ENCODE peak calls at places on chromosomes 1 and 21, in eight cellular contexts. One of them, this sample, is unnamed.

GRCh38 chr1:26336477-26337205 is 17.3 kb downstream of the CRYBG2 start:
- DNase-seq in mesothelial cell of epicardium: peak
- DNase-seq in AG08395: peak
- DNase-seq in CD4-positive, alpha-beta T cell: peak
- DNase-seq in psoas muscle: peak
- DNase-seq in upper lobe of right lung: peak
- DNase-seq in stimulated activated CD8-positive, alpha-beta memory T cell treated with anti-CD3 and anti-CD28 coated beads, Interleukin-7, amount 100 ng/mL, for 1 hour: peak
- DNase-seq in left lung: peak
- DNase-seq in this sample: peak

GRCh38 chr1:152110365-152110859 is 4.8 kb downstream of the TCHH start:
- DNase-seq in mesothelial cell of epicardium: no peak
- DNase-seq in AG08395: peak
- DNase-seq in CD4-positive, alpha-beta T cell: no peak
- DNase-seq in psoas muscle: peak
- DNase-seq in upper lobe of right lung: peak
- DNase-seq in stimulated activated CD8-positive, alpha-beta memory T cell treated with anti-CD3 and anti-CD28 coated beads, Interleukin-7, amount 100 ng/mL, for 1 hour: no peak
- DNase-seq in left lung: peak
- DNase-seq in this sample: no peak

GRCh38 chr21:42158846-42159245 is 60.1 kb upstream of the ABCG1 start:
- DNase-seq in mesothelial cell of epicardium: no peak
- DNase-seq in AG08395: no peak
- DNase-seq in CD4-positive, alpha-beta T cell: no peak
- DNase-seq in psoas muscle: no peak
- DNase-seq in upper lobe of right lung: peak
- DNase-seq in stimulated activated CD8-positive, alpha-beta memory T cell treated with anti-CD3 and anti-CD28 coated beads, Interleukin-7, amount 100 ng/mL, for 1 hour: no peak
- DNase-seq in left lung: peak
- DNase-seq in this sample: no peak

GRCh38 chr1:199690520-199690919 is 337.0 kb upstream of the NR5A2 start:
- DNase-seq in mesothelial cell of epicardium: no peak
- DNase-seq in AG08395: no peak
- DNase-seq in CD4-positive, alpha-beta T cell: no peak
- DNase-seq in psoas muscle: no peak
- DNase-seq in upper lobe of right lung: no peak
- DNase-seq in stimulated activated CD8-positive, alpha-beta memory T cell treated with anti-CD3 and anti-CD28 coated beads, Interleukin-7, amount 100 ng/mL, for 1 hour: no peak
- DNase-seq in left lung: no peak
- DNase-seq in this sample: no peak

GRCh38 chr1:50851034-50851433 is 109.0 kb downstream of the FAF1 start:
- DNase-seq in mesothelial cell of epicardium: no peak
- DNase-seq in AG08395: no peak
- DNase-seq in CD4-positive, alpha-beta T cell: no peak
- DNase-seq in psoas muscle: no peak
- DNase-seq in upper lobe of right lung: no peak
- DNase-seq in stimulated activated CD8-positive, alpha-beta memory T cell treated with anti-CD3 and anti-CD28 coated beads, Interleukin-7, amount 100 ng/mL, for 1 hour: no peak
- DNase-seq in left lung: no peak
- DNase-seq in this sample: no peak

GRCh38 chr1:186828612-186829542 is at the start of gene PLA2G4A:
- DNase-seq in mesothelial cell of epicardium: no peak
- DNase-seq in AG08395: peak
- DNase-seq in CD4-positive, alpha-beta T cell: no peak
- DNase-seq in psoas muscle: no peak
- DNase-seq in upper lobe of right lung: peak
- DNase-seq in stimulated activated CD8-positive, alpha-beta memory T cell treated with anti-CD3 and anti-CD28 coated beads, Interleukin-7, amount 100 ng/mL, for 1 hour: no peak
- DNase-seq in left lung: peak
- DNase-seq in this sample: peak

GRCh38 chr1:162297208-162297607 is 79.4 kb downstream of the SPATA46 start:
- DNase-seq in mesothelial cell of epicardium: no peak
- DNase-seq in AG08395: no peak
- DNase-seq in CD4-positive, alpha-beta T cell: no peak
- DNase-seq in psoas muscle: no peak
- DNase-seq in upper lobe of right lung: no peak
- DNase-seq in stimulated activated CD8-positive, alpha-beta memory T cell treated with anti-CD3 and anti-CD28 coated beads, Interleukin-7, amount 100 ng/mL, for 1 hour: no peak
- DNase-seq in left lung: no peak
- DNase-seq in this sample: no peak

GRCh38 chr1:155278689-155279160 is 1.5 kb downstream of the HCN3 start:
- DNase-seq in mesothelial cell of epicardium: no peak
- DNase-seq in AG08395: no peak
- DNase-seq in CD4-positive, alpha-beta T cell: no peak
- DNase-seq in psoas muscle: no peak
- DNase-seq in upper lobe of right lung: no peak
- DNase-seq in stimulated activated CD8-positive, alpha-beta memory T cell treated with anti-CD3 and anti-CD28 coated beads, Interleukin-7, amount 100 ng/mL, for 1 hour: no peak
- DNase-seq in left lung: no peak
- DNase-seq in this sample: no peak

GRCh38 chr1:108817016-108817415 is 39.9 kb downstream of the AKNAD1 start:
- DNase-seq in mesothelial cell of epicardium: no peak
- DNase-seq in AG08395: peak
- DNase-seq in CD4-positive, alpha-beta T cell: no peak
- DNase-seq in psoas muscle: peak
- DNase-seq in upper lobe of right lung: no peak
- DNase-seq in stimulated activated CD8-positive, alpha-beta memory T cell treated with anti-CD3 and anti-CD28 coated beads, Interleukin-7, amount 100 ng/mL, for 1 hour: no peak
- DNase-seq in left lung: no peak
- DNase-seq in this sample: peak

GRCh38 chr1:66521736-66522365 is 12.1 kb upstream of the SGIP1 start:
- DNase-seq in mesothelial cell of epicardium: no peak
- DNase-seq in AG08395: peak
- DNase-seq in CD4-positive, alpha-beta T cell: no peak
- DNase-seq in psoas muscle: no peak
- DNase-seq in upper lobe of right lung: no peak
- DNase-seq in stimulated activated CD8-positive, alpha-beta memory T cell treated with anti-CD3 and anti-CD28 coated beads, Interleukin-7, amount 100 ng/mL, for 1 hour: no peak
- DNase-seq in left lung: no peak
- DNase-seq in this sample: no peak

GRCh38 chr1:88800382-88801051 is 90.8 kb downstream of the GTF2B start:
- DNase-seq in mesothelial cell of epicardium: no peak
- DNase-seq in AG08395: peak
- DNase-seq in CD4-positive, alpha-beta T cell: peak
- DNase-seq in psoas muscle: no peak
- DNase-seq in upper lobe of right lung: no peak
- DNase-seq in stimulated activated CD8-positive, alpha-beta memory T cell treated with anti-CD3 and anti-CD28 coated beads, Interleukin-7, amount 100 ng/mL, for 1 hour: no peak
- DNase-seq in left lung: no peak
- DNase-seq in this sample: no peak

GRCh38 chr1:183506561-183506960 is 34.3 kb downstream of the SMG7 start:
- DNase-seq in mesothelial cell of epicardium: no peak
- DNase-seq in AG08395: peak
- DNase-seq in CD4-positive, alpha-beta T cell: no peak
- DNase-seq in psoas muscle: no peak
- DNase-seq in upper lobe of right lung: no peak
- DNase-seq in stimulated activated CD8-positive, alpha-beta memory T cell treated with anti-CD3 and anti-CD28 coated beads, Interleukin-7, amount 100 ng/mL, for 1 hour: no peak
- DNase-seq in left lung: no peak
- DNase-seq in this sample: no peak

GRCh38 chr1:161230762-161231161 is 4.9 kb downstream of the TOMM40L start:
- DNase-seq in mesothelial cell of epicardium: no peak
- DNase-seq in AG08395: no peak
- DNase-seq in CD4-positive, alpha-beta T cell: no peak
- DNase-seq in psoas muscle: no peak
- DNase-seq in upper lobe of right lung: no peak
- DNase-seq in stimulated activated CD8-positive, alpha-beta memory T cell treated with anti-CD3 and anti-CD28 coated beads, Interleukin-7, amount 100 ng/mL, for 1 hour: no peak
- DNase-seq in left lung: no peak
- DNase-seq in this sample: no peak

GRCh38 chr1:12556368-12556930 is 61.6 kb downstream of the DHRS3 start:
- DNase-seq in mesothelial cell of epicardium: no peak
- DNase-seq in AG08395: peak
- DNase-seq in CD4-positive, alpha-beta T cell: no peak
- DNase-seq in psoas muscle: peak
- DNase-seq in upper lobe of right lung: peak
- DNase-seq in stimulated activated CD8-positive, alpha-beta memory T cell treated with anti-CD3 and anti-CD28 coated beads, Interleukin-7, amount 100 ng/mL, for 1 hour: no peak
- DNase-seq in left lung: peak
- DNase-seq in this sample: peak

GRCh38 chr1:234111458-234112142 is 207.1 kb downstream of the SLC35F3 start:
- DNase-seq in mesothelial cell of epicardium: no peak
- DNase-seq in AG08395: peak
- DNase-seq in CD4-positive, alpha-beta T cell: no peak
- DNase-seq in psoas muscle: no peak
- DNase-seq in upper lobe of right lung: peak
- DNase-seq in stimulated activated CD8-positive, alpha-beta memory T cell treated with anti-CD3 and anti-CD28 coated beads, Interleukin-7, amount 100 ng/mL, for 1 hour: no peak
- DNase-seq in left lung: peak
- DNase-seq in this sample: no peak

GRCh38 chr1:199075792-199076191 is 437.0 kb downstream of the PTPRC start:
- DNase-seq in mesothelial cell of epicardium: no peak
- DNase-seq in AG08395: no peak
- DNase-seq in CD4-positive, alpha-beta T cell: no peak
- DNase-seq in psoas muscle: no peak
- DNase-seq in upper lobe of right lung: no peak
- DNase-seq in stimulated activated CD8-positive, alpha-beta memory T cell treated with anti-CD3 and anti-CD28 coated beads, Interleukin-7, amount 100 ng/mL, for 1 hour: no peak
- DNase-seq in left lung: no peak
- DNase-seq in this sample: no peak

GRCh38 chr21:32492376-32492775 is 79.9 kb downstream of the EVA1C start:
- DNase-seq in mesothelial cell of epicardium: no peak
- DNase-seq in AG08395: no peak
- DNase-seq in CD4-positive, alpha-beta T cell: no peak
- DNase-seq in psoas muscle: no peak
- DNase-seq in upper lobe of right lung: no peak
- DNase-seq in stimulated activated CD8-positive, alpha-beta memory T cell treated with anti-CD3 and anti-CD28 coated beads, Interleukin-7, amount 100 ng/mL, for 1 hour: no peak
- DNase-seq in left lung: no peak
- DNase-seq in this sample: no peak

GRCh38 chr1:192814805-192815204 is 6.0 kb downstream of the RGS2 start:
- DNase-seq in mesothelial cell of epicardium: no peak
- DNase-seq in AG08395: no peak
- DNase-seq in CD4-positive, alpha-beta T cell: no peak
- DNase-seq in psoas muscle: no peak
- DNase-seq in upper lobe of right lung: no peak
- DNase-seq in stimulated activated CD8-positive, alpha-beta memory T cell treated with anti-CD3 and anti-CD28 coated beads, Interleukin-7, amount 100 ng/mL, for 1 hour: no peak
- DNase-seq in left lung: no peak
- DNase-seq in this sample: no peak

GRCh38 chr1:19209439-19209989 is 552 bp downstream of the UBR4 start:
- DNase-seq in mesothelial cell of epicardium: no peak
- DNase-seq in AG08395: no peak
- DNase-seq in CD4-positive, alpha-beta T cell: peak
- DNase-seq in psoas muscle: no peak
- DNase-seq in upper lobe of right lung: no peak
- DNase-seq in stimulated activated CD8-positive, alpha-beta memory T cell treated with anti-CD3 and anti-CD28 coated beads, Interleukin-7, amount 100 ng/mL, for 1 hour: no peak
- DNase-seq in left lung: no peak
- DNase-seq in this sample: no peak

GRCh38 chr1:47772960-47773682 is 224.1 kb downstream of the TRABD2B start:
- DNase-seq in mesothelial cell of epicardium: no peak
- DNase-seq in AG08395: no peak
- DNase-seq in CD4-positive, alpha-beta T cell: no peak
- DNase-seq in psoas muscle: no peak
- DNase-seq in upper lobe of right lung: no peak
- DNase-seq in stimulated activated CD8-positive, alpha-beta memory T cell treated with anti-CD3 and anti-CD28 coated beads, Interleukin-7, amount 100 ng/mL, for 1 hour: no peak
- DNase-seq in left lung: no peak
- DNase-seq in this sample: no peak

GRCh38 chr1:174693085-174693484 is 245.3 kb downstream of the GPR52 start:
- DNase-seq in mesothelial cell of epicardium: no peak
- DNase-seq in AG08395: no peak
- DNase-seq in CD4-positive, alpha-beta T cell: no peak
- DNase-seq in psoas muscle: no peak
- DNase-seq in upper lobe of right lung: no peak
- DNase-seq in stimulated activated CD8-positive, alpha-beta memory T cell treated with anti-CD3 and anti-CD28 coated beads, Interleukin-7, amount 100 ng/mL, for 1 hour: no peak
- DNase-seq in left lung: no peak
- DNase-seq in this sample: no peak

GRCh38 chr1:63784083-63784482 is 10.3 kb downstream of the ROR1 start:
- DNase-seq in mesothelial cell of epicardium: no peak
- DNase-seq in AG08395: no peak
- DNase-seq in CD4-positive, alpha-beta T cell: no peak
- DNase-seq in psoas muscle: no peak
- DNase-seq in upper lobe of right lung: no peak
- DNase-seq in stimulated activated CD8-positive, alpha-beta memory T cell treated with anti-CD3 and anti-CD28 coated beads, Interleukin-7, amount 100 ng/mL, for 1 hour: no peak
- DNase-seq in left lung: no peak
- DNase-seq in this sample: no peak

GRCh38 chr1:107804746-107805145 is 160.2 kb downstream of the VAV3 start:
- DNase-seq in mesothelial cell of epicardium: no peak
- DNase-seq in AG08395: no peak
- DNase-seq in CD4-positive, alpha-beta T cell: no peak
- DNase-seq in psoas muscle: no peak
- DNase-seq in upper lobe of right lung: no peak
- DNase-seq in stimulated activated CD8-positive, alpha-beta memory T cell treated with anti-CD3 and anti-CD28 coated beads, Interleukin-7, amount 100 ng/mL, for 1 hour: no peak
- DNase-seq in left lung: no peak
- DNase-seq in this sample: no peak

GRCh38 chr1:11982010-11982392 is 1.8 kb downstream of the MFN2 start:
- DNase-seq in mesothelial cell of epicardium: no peak
- DNase-seq in AG08395: no peak
- DNase-seq in CD4-positive, alpha-beta T cell: no peak
- DNase-seq in psoas muscle: no peak
- DNase-seq in upper lobe of right lung: no peak
- DNase-seq in stimulated activated CD8-positive, alpha-beta memory T cell treated with anti-CD3 and anti-CD28 coated beads, Interleukin-7, amount 100 ng/mL, for 1 hour: no peak
- DNase-seq in left lung: no peak
- DNase-seq in this sample: no peak

GRCh38 chr21:8997011-8997440 is 1524.4 kb upstream of the TPTE start:
- DNase-seq in mesothelial cell of epicardium: no peak
- DNase-seq in AG08395: no peak
- DNase-seq in CD4-positive, alpha-beta T cell: no peak
- DNase-seq in psoas muscle: no peak
- DNase-seq in upper lobe of right lung: no peak
- DNase-seq in stimulated activated CD8-positive, alpha-beta memory T cell treated with anti-CD3 and anti-CD28 coated beads, Interleukin-7, amount 100 ng/mL, for 1 hour: no peak
- DNase-seq in left lung: no peak
- DNase-seq in this sample: no peak

GRCh38 chr21:15000076-15000475 is 64.7 kb downstream of the NRIP1 start:
- DNase-seq in mesothelial cell of epicardium: no peak
- DNase-seq in AG08395: peak
- DNase-seq in CD4-positive, alpha-beta T cell: no peak
- DNase-seq in psoas muscle: no peak
- DNase-seq in upper lobe of right lung: no peak
- DNase-seq in stimulated activated CD8-positive, alpha-beta memory T cell treated with anti-CD3 and anti-CD28 coated beads, Interleukin-7, amount 100 ng/mL, for 1 hour: no peak
- DNase-seq in left lung: no peak
- DNase-seq in this sample: no peak

GRCh38 chr1:97943354-97943753 is 22.5 kb upstream of the DPYD start:
- DNase-seq in mesothelial cell of epicardium: no peak
- DNase-seq in AG08395: peak
- DNase-seq in CD4-positive, alpha-beta T cell: no peak
- DNase-seq in psoas muscle: no peak
- DNase-seq in upper lobe of right lung: no peak
- DNase-seq in stimulated activated CD8-positive, alpha-beta memory T cell treated with anti-CD3 and anti-CD28 coated beads, Interleukin-7, amount 100 ng/mL, for 1 hour: no peak
- DNase-seq in left lung: no peak
- DNase-seq in this sample: no peak

GRCh38 chr1:145716641-145717061 is 2.6 kb upstream of the CD160 start:
- DNase-seq in mesothelial cell of epicardium: no peak
- DNase-seq in AG08395: no peak
- DNase-seq in CD4-positive, alpha-beta T cell: no peak
- DNase-seq in psoas muscle: no peak
- DNase-seq in upper lobe of right lung: no peak
- DNase-seq in stimulated activated CD8-positive, alpha-beta memory T cell treated with anti-CD3 and anti-CD28 coated beads, Interleukin-7, amount 100 ng/mL, for 1 hour: no peak
- DNase-seq in left lung: no peak
- DNase-seq in this sample: no peak